ENCODE peak calls at places on chromosomes 1 and 21, in five cellular contexts. P is hepatocyte, E is AG04450, H is ovary, J is mammary epithelial cell. C is an unnamed sample.

GRCh38 chr1:6523566-6523965 is 30.7 kb downstream of the NOL9 start:
- DNase-seq in J (peak; percentile 36), E (no peak), P (peak; percentile 55), H (no peak), C (no peak)

GRCh38 chr1:110750446-110751029 is 75.8 kb upstream of the KCNA3 start:
- DNase-seq in J (no peak), E (no peak), H (no peak), P (no peak), C (no peak)

GRCh38 chr1:43659384-43659783 is 9.4 kb downstream of the KDM4A start:
- DNase-seq in E (no peak), J (no peak), P (no peak), H (no peak), C (no peak)

GRCh38 chr1:160985723-160986122 is 31.1 kb upstream of the ITLN2 start:
- DNase-seq in E (no peak), J (no peak), P (no peak), H (no peak), C (no peak)

GRCh38 chr1:221740941-221741363 is 937 bp downstream of the DUSP10 start:
- DNase-seq in E (no peak), J (no peak), P (peak; percentile 32), H (peak; percentile 8), C (no peak)

GRCh38 chr21:14742119-14742518 is 196.0 kb upstream of the SAMSN1 start:
- DNase-seq in H (no peak), P (no peak), J (no peak), E (no peak), C (no peak)

GRCh38 chr1:154623358-154623757 is 15.4 kb upstream of the ADAR start:
- DNase-seq in H (no peak), E (no peak), P (no peak), J (no peak), C (no peak)

GRCh38 chr1:25703671-25704637 is 87.4 kb downstream of the MAN1C1 start:
- DNase-seq in J (no peak), E (no peak), P (no peak), H (no peak), C (no peak)

GRCh38 chr1:17909634-17910033 is 154.5 kb downstream of the ACTL8 start:
- DNase-seq in E (no peak), J (no peak), P (no peak), H (no peak), C (peak; percentile 48)

GRCh38 chr1:11501906-11502485 is 23.0 kb downstream of the DISP3 start:
- DNase-seq in H (no peak), E (no peak), J (no peak), P (no peak), C (no peak)
- H3K9me3 ChIP-seq in H (no peaks in the 10 kb centered on the region), E (peaks cover 18% of the 10 kb centered on the region), J (peaks cover 29% of the 10 kb centered on the region), P (peaks cover 19% of the 10 kb centered on the region), C (no peaks in the 10 kb centered on the region)

GRCh38 chr1:2905356-2905755 is 103.9 kb upstream of the TTC34 start:
- DNase-seq in P (no peak), J (no peak), E (no peak), H (no peak), C (no peak)
- H3K9me3 ChIP-seq in P (no peaks in the 10 kb centered on the region), J (peaks cover 62% of the 10 kb centered on the region), E (peaks cover 100% of the 10 kb centered on the region), H (no peaks in the 10 kb centered on the region), C (no peaks in the 10 kb centered on the region)

GRCh38 chr1:209176866-209177430 is 406.6 kb upstream of the CAMK1G start:
- DNase-seq in J (no peak), H (no peak), E (no peak), P (no peak), C (no peak)
- H3K9me3 ChIP-seq in J (no peaks in the 10 kb centered on the region), H (no peaks in the 10 kb centered on the region), E (peaks cover 18% of the 10 kb centered on the region), P (no peaks in the 10 kb centered on the region), C (peaks cover 4% of the 10 kb centered on the region)

GRCh38 chr21:16408280-16408669 is 678.5 kb downstream of the USP25 start:
- DNase-seq in H (no peak), J (no peak), E (no peak), P (no peak), C (no peak)
- H3K9me3 ChIP-seq in H (no peaks in the 10 kb centered on the region), J (no peaks in the 10 kb centered on the region), E (peaks cover 2% of the 10 kb centered on the region), P (no peaks in the 10 kb centered on the region), C (no peaks in the 10 kb centered on the region)

GRCh38 chr1:152654110-152654509 is 9.1 kb upstream of the LCE2D start:
- DNase-seq in E (no peak), H (no peak), J (peak; percentile 54), P (no peak), C (peak; percentile 57)

GRCh38 chr1:152657677-152658076 is 5.5 kb upstream of the LCE2D start:
- DNase-seq in H (no peak), J (no peak), P (no peak), E (no peak), C (no peak)

GRCh38 chr1:152663098-152663497 is at the start of gene LCE2D:
- DNase-seq in E (no peak), H (no peak), P (no peak), J (no peak), C (no peak)

GRCh38 chr1:152656459-152656858 is 6.7 kb upstream of the LCE2D start:
- DNase-seq in H (no peak), E (no peak), J (no peak), P (no peak), C (no peak)

GRCh38 chr1:152658649-152659048 is 4.5 kb upstream of the LCE2D start:
- DNase-seq in P (no peak), H (no peak), E (no peak), J (no peak), C (no peak)
- H3K9me3 ChIP-seq in P (no peaks in the 10 kb centered on the region), H (no peaks in the 10 kb centered on the region), E (no peaks in the 10 kb centered on the region), J (no peaks in the 10 kb centered on the region), C (no peaks in the 10 kb centered on the region)